ENCODE peak calls at places on chromosomes 5 and 9, in seven cellular contexts. J, C, R, O, L, F and V are unnamed samples.
A peak's percentile ranks its signal among the peaks of the same experiment; 100 is the strongest.

GRCh38 chr9:135789838-135790291 is 87.9 kb downstream of the KCNT1 start:
- DNase-seq in F (no peak), L (no peak), R (no peak), O (no peak), C (no peak), J (no peak), V (no peak)

GRCh38 chr9:134815435-134816214 is 65.0 kb upstream of the FCN2 start:
- DNase-seq in C (no peak), L (no peak), R (no peak), F (no peak), J (no peak), O (no peak), V (no peak)

GRCh38 chr5:133376986-133377385 is 235.4 kb downstream of the FSTL4 start:
- DNase-seq in F (peak; percentile 7), C (no peak), L (no peak), O (no peak), J (no peak), R (no peak), V (no peak)

GRCh38 chr5:150659360-150660107 is 1.5 kb upstream of the MYOZ3 start:
- DNase-seq in O (no peak), L (no peak), R (no peak), C (no peak), F (no peak), J (no peak), V (no peak)

GRCh38 chr9:98171176-98171925 is 21.1 kb downstream of the CORO2A start:
- DNase-seq in F (no peak), J (no peak), C (no peak), O (no peak), R (no peak), L (no peak), V (no peak)

GRCh38 chr5:55593115-55593472 is 58.3 kb upstream of the PLPP1 start:
- DNase-seq in R (no peak), L (peak; percentile 79), J (no peak), C (no peak), F (no peak), O (no peak), V (no peak)

GRCh38 chr9:31700252-31701045 is 684.0 kb upstream of the ACO1 start:
- DNase-seq in L (peak; percentile 83), J (no peak), R (no peak), F (no peak), O (no peak), C (no peak), V (no peak)

GRCh38 chr9:97811534-97812246 is 41.3 kb upstream of the FOXE1 start:
- DNase-seq in O (no peak), C (no peak), R (no peak), F (no peak), L (peak; percentile 38), J (no peak), V (no peak)

GRCh38 chr5:64180661-64181343 is 15.2 kb downstream of the RNF180 start:
- DNase-seq in F (no peak), J (no peak), O (no peak), L (peak; percentile 44), C (no peak), R (no peak), V (no peak)

GRCh38 chr9:18240213-18240612 is 233.7 kb upstream of the ADAMTSL1 start:
- DNase-seq in F (no peak), L (no peak), J (no peak), C (no peak), O (no peak), R (no peak), V (no peak)

GRCh38 chr9:18250051-18250450 is 223.9 kb upstream of the ADAMTSL1 start:
- DNase-seq in L (no peak), J (no peak), R (no peak), C (no peak), F (no peak), O (no peak), V (no peak)

DNA sequence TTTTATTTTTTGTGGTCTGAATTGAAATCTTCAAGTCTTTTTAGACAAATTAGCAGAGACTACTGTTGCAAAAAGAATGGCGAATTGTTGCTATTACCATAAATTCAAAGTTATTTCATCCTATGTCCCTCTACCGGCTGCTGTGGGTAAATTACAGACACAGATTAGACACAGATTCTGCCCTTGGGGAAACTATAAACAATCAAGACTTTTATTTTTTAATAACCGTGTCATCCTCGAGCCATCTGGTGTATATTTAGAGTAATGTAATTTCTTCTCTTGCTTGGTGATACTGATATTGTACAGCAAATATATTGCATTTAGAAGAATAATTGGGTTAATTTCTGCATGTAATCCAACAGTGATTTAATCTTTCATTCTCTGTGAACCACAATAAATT is 228.0 kb upstream of the ADAMTSL1 start:
- DNase-seq in O (no peak), J (no peak), F (no peak), R (no peak), C (no peak), L (no peak), V (no peak)
- TF ChIP-seq CTCF in O (no peak), J (no peak), F (no peak), R (no peak), C (no peak), L (no peak), V (no peak)

DNA sequence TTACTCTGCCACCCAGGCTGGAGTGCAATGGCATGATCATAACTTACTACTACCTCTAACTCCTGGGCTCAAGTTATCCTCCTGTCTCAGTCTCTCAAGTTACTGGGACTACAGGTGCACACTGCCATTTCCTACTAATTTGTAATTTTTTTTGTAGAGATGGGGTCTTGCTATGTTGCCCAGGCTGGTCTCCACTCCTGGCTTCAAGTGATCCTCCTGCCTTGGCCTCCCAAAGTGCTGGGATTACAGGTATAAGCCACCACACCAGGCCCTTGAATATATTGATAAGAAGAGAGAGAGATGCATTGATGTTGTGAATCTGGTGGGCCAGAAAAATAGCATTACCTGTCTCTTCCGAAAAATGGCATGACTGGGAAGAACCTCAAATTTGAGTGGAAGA is 21.0 kb upstream of the RCL1 start:
- DNase-seq in L (no peak), O (no peak), C (no peak), J (no peak), R (no peak), F (no peak), V (no peak)
- TF ChIP-seq CTCF in L (no peak), O (no peak), C (no peak), J (no peak), R (no peak), F (no peak), V (no peak)

DNA sequence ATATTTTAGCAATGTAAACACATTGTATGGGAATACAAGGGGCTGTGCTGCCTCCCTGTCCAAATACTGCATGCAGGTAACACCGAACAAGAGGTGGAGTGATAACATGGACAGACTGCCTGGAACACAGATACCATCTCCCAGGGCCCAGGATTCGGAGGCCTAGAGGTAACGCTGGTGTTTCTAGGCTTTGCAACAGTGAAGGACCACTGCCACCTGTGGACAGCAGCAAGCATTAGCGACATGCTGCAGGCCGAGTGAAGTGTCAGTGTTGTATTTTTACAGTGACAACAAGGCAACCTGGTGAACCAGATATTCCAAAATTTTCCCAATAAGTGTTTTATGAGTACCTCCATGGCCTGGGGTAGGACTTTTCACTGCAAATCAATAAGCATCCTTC is 379.2 kb downstream of the DMRT2 start:
- DNase-seq in J (peak; percentile 10), L (peak; percentile 40), O (no peak), C (peak; percentile 24), F (no peak), R (no peak), V (peak; percentile 41)
- TF ChIP-seq CTCF in J (peak; percentile 42), L (peak; percentile 54), O (no peak), C (no peak), F (no peak), R (peak; percentile 6), V (no peak)

GRCh38 chr9:120792898-120793765 is at the start of gene FBXW2:
- DNase-seq in J (peak; percentile 93), R (peak; percentile 96), C (peak; percentile 92), O (peak; percentile 79), L (peak; percentile 88), F (peak; percentile 95), V (peak; percentile 94)
- TF ChIP-seq CTCF in J (no peak), R (no peak), C (no peak), O (peak; percentile 67), L (no peak), F (peak; percentile 25), V (no peak)

DNA sequence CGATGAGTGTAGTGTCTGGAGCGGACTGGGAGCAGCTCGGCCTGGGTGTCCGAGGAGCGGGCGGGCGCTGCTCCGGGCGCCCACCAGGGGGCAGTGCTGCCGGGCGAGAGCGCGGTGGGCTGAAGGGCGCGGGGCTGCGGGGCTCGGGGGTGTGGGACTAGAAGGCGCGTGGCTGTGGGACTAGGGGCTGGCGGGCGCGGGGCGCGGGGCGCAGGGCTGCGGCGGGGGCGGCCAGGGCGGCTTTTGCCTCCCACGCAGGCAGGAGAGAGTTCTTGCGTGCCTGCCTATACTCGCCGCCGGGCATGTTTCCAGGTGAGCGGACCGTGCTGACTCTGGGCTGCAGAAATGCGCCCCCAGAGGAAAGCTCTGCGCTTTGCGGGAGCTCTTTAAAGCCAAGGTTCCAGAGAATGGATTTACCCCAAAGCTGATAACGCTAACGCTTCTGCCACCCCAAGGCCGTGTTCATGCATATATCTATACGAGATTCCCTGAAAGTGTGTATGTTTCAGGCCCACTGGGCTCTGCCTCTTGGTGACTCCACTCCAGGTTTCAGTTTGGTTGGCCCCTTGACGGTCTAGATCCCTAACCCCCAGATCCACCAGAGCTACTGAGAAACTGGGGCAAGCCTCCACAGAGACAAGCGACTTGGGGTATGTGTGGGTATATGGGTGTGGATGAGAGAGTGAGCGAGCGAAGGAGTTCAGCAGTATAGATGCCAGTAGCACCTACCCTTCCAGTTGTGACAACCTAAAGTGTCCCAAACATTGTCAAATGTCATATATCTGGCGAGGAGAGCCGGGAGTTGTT is 56.2 kb downstream of the ACER2 start:
- DNase-seq in F (peak; percentile 83), O (peak; percentile 33), L (peak; percentile 66), J (peak; percentile 72), R (peak; percentile 93), C (peak; percentile 79), V (peak; percentile 84)
- TF ChIP-seq CTCF in F (peak; percentile 84), O (peak; percentile 82), L (peak; percentile 80), J (peak; percentile 92), R (peak; percentile 95), C (peak; percentile 90), V (peak; percentile 95)

DNA sequence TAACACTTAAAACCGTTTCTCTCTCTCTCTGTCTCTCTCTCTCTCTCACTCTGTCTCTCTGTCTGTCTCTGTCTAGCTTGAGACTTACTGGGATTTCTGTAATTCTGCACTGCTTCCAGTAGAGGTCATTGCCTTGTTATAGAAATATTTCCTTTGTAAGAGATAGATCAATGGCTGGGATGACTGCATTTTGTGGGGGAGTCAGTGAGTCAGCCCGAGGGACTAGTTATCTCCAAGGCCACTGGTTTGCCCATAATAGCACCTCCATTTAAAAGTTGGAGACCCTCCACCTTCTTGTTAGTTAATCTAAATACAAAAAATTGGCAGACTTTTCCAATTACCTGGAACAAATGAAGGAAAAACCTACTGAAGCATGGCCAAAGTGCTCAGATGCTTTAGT is 547.2 kb downstream of the LRRC70 start:
- DNase-seq in C (peak; percentile 24), J (no peak), F (no peak), R (no peak), O (no peak), L (peak; percentile 59), V (no peak)
- TF ChIP-seq CTCF in C (peak; percentile 33), J (peak; percentile 24), F (peak; percentile 19), R (peak; percentile 25), O (no peak), L (peak; percentile 50), V (no peak)